ENCODE peak calls at places on chromosomes 5 and 9, in four cellular contexts. One of them, this sample, is unnamed.

GRCh38 chr9:133614056-133614455 is 4.9 kb upstream of the FAM163B start:
- DNase-seq in endodermal cell: no peak
- DNase-seq in AG04449: no peak
- DNase-seq in fibroblast of villous mesenchyme: no peak
- DNase-seq in this sample: no peak

GRCh38 chr9:121354770-121355169 is 15.3 kb downstream of the STOM start:
- DNase-seq in fibroblast of villous mesenchyme: peak; percentile 64
- DNase-seq in endodermal cell: no peak
- DNase-seq in AG04449: no peak
- DNase-seq in this sample: no peak

GRCh38 chr5:77355074-77355473 is 137.0 kb downstream of the WDR41 start:
- DNase-seq in endodermal cell: no peak
- DNase-seq in fibroblast of villous mesenchyme: no peak
- DNase-seq in AG04449: no peak
- DNase-seq in this sample: no peak

GRCh38 chr5:7714697-7715096 is 136.2 kb downstream of the CFAP90 start:
- DNase-seq in AG04449: no peak
- DNase-seq in endodermal cell: no peak
- DNase-seq in fibroblast of villous mesenchyme: no peak
- DNase-seq in this sample: no peak

GRCh38 chr5:68883441-68883840 is 210.4 kb upstream of the SLC30A5 start:
- DNase-seq in endodermal cell: peak; percentile 53
- DNase-seq in AG04449: no peak
- DNase-seq in fibroblast of villous mesenchyme: no peak
- DNase-seq in this sample: no peak

GRCh38 chr9:130994135-130994534 is 14.8 kb upstream of the LAMC3 start:
- DNase-seq in AG04449: no peak
- DNase-seq in endodermal cell: no peak
- DNase-seq in fibroblast of villous mesenchyme: no peak
- DNase-seq in this sample: no peak

GRCh38 chr5:106205916-106206571 is 1464.7 kb downstream of the EFNA5 start:
- DNase-seq in AG04449: no peak
- DNase-seq in fibroblast of villous mesenchyme: no peak
- DNase-seq in endodermal cell: no peak
- DNase-seq in this sample: no peak

GRCh38 chr9:126116351-126117157 is 210.1 kb upstream of the MVB12B start:
- DNase-seq in fibroblast of villous mesenchyme: no peak
- DNase-seq in AG04449: no peak
- DNase-seq in endodermal cell: peak; percentile 43
- DNase-seq in this sample: no peak

GRCh38 chr5:77588175-77588574 is 50.3 kb downstream of the OTP start:
- DNase-seq in fibroblast of villous mesenchyme: no peak
- DNase-seq in endodermal cell: no peak
- DNase-seq in AG04449: no peak
- DNase-seq in this sample: no peak

GRCh38 chr9:71691036-71691435 is 77.3 kb downstream of the CEMIP2 start:
- DNase-seq in endodermal cell: no peak
- DNase-seq in AG04449: no peak
- DNase-seq in fibroblast of villous mesenchyme: no peak
- DNase-seq in this sample: no peak

GRCh38 chr9:111301195-111301594 is 28.8 kb downstream of the OR2K2 start:
- DNase-seq in endodermal cell: no peak
- DNase-seq in fibroblast of villous mesenchyme: peak; percentile 84
- DNase-seq in AG04449: no peak
- DNase-seq in this sample: peak; percentile 27

GRCh38 chr5:93620487-93621339 is 37.7 kb downstream of the NR2F1 start:
- DNase-seq in AG04449: no peak
- DNase-seq in fibroblast of villous mesenchyme: peak; percentile 66
- DNase-seq in endodermal cell: peak; percentile 91
- DNase-seq in this sample: no peak

GRCh38 chr5:6443326-6443725 is 5.3 kb upstream of the UBE2QL1 start:
- DNase-seq in fibroblast of villous mesenchyme: no peak
- DNase-seq in endodermal cell: no peak
- DNase-seq in AG04449: no peak
- DNase-seq in this sample: no peak

GRCh38 chr9:131098391-131099087 is 2.2 kb downstream of the AIF1L start:
- DNase-seq in AG04449: no peak
- DNase-seq in fibroblast of villous mesenchyme: no peak
- DNase-seq in endodermal cell: no peak
- DNase-seq in this sample: no peak

GRCh38 chr9:33446507-33447403 is 638 bp downstream of the AQP3 start:
- DNase-seq in fibroblast of villous mesenchyme: peak; percentile 34
- DNase-seq in endodermal cell: peak; percentile 75
- DNase-seq in AG04449: no peak
- DNase-seq in this sample: no peak

GRCh38 chr9:33375238-33375840 is 27.0 kb downstream of the AQP7 start:
- DNase-seq in AG04449: no peak
- DNase-seq in fibroblast of villous mesenchyme: no peak
- DNase-seq in endodermal cell: peak; percentile 77
- DNase-seq in this sample: no peak

GRCh38 chr5:142888469-142889085 is 118.4 kb downstream of the ARHGAP26 start:
- DNase-seq in endodermal cell: peak; percentile 69
- DNase-seq in AG04449: no peak
- DNase-seq in fibroblast of villous mesenchyme: peak; percentile 61
- DNase-seq in this sample: no peak

GRCh38 chr9:105979359-105979758 is 285.0 kb downstream of the TMEM38B start:
- DNase-seq in fibroblast of villous mesenchyme: no peak
- DNase-seq in AG04449: no peak
- DNase-seq in endodermal cell: no peak
- DNase-seq in this sample: no peak

GRCh38 chr9:107299437-107299836 is 16.4 kb downstream of the RAD23B start:
- DNase-seq in AG04449: no peak
- DNase-seq in fibroblast of villous mesenchyme: no peak
- DNase-seq in endodermal cell: no peak
- DNase-seq in this sample: no peak

GRCh38 chr5:4862500-4862899 is 277.6 kb upstream of the ADAMTS16 start:
- DNase-seq in fibroblast of villous mesenchyme: peak; percentile 54
- DNase-seq in AG04449: peak; percentile 0
- DNase-seq in endodermal cell: no peak
- DNase-seq in this sample: peak; percentile 3

DNA sequence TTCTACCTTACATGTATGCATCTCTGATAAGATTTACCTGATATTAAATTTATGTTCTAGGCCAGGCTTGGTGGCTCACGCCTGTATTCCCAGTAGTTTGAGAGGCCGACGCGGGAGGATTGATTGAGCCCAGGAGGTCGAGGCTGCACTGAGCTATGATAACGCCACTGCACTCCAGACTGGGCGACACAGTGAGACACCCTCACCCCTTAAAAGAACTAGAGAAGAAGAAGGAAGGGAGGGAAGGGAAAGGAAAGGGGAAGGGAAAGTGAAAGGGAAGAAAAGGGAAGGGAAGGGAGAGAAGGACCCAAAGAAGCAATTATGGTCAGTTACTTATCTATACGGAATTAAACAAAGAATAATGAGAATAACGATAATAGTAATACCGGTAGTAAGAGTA is 1.2 kb upstream of the RFK start:
- DNase-seq in endodermal cell: no peak
- DNase-seq in fibroblast of villous mesenchyme: no peak
- DNase-seq in AG04449: no peak
- DNase-seq in this sample: no peak
- H3K4me3 ChIP-seq in endodermal cell: peak overlapping the region; percentile 99
- H3K4me3 ChIP-seq in fibroblast of villous mesenchyme: peak overlapping the region; percentile 83
- H3K4me3 ChIP-seq in AG04449: peak overlapping the region; percentile 9
- H3K4me3 ChIP-seq in this sample: no peak overlapping the region

GRCh38 chr5:128040927-128041326 is 42.6 kb upstream of the SLC12A2 start:
- DNase-seq in fibroblast of villous mesenchyme: no peak
- DNase-seq in endodermal cell: no peak
- DNase-seq in AG04449: no peak
- DNase-seq in this sample: no peak
- H3K4me3 ChIP-seq in fibroblast of villous mesenchyme: no peak overlapping the region
- H3K4me3 ChIP-seq in endodermal cell: no peak overlapping the region
- H3K4me3 ChIP-seq in AG04449: no peak overlapping the region
- H3K4me3 ChIP-seq in this sample: no peak overlapping the region

DNA sequence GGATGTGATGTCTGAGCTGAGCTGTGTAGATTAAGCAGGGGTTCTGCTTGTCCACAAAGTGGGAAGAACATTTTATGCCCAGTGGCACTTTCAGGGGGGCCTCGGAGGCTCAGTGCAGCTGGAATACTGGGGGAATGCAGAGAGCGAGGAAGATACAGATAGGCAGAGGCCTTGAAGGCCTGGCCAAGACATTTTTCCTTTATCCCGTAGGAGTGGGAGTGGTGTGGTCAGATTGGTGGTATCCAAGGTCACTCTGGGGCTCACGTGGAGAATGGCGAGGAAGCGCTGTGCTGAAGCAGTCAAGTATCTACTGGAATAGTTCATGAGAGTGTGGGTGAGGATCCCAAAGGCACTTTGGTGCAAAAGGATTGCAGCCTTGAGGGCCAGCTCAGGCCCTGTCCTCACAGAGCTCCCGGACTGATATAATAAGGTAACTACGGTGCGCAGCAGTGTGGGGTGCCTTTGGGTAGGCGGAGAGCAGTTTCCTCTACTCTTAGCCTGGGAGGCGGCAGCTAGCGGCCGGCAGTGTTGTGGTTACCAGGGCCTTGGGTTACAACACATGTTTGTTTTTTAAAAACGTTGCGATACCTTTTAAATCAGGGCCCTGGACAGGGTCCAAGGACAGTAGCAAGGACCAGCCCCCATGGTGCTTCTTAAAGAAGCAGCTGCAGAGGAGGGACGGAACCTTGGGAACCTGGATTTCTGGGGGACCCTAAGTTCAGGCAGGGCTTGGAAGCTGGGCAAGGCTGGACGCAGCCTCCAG is 10.8 kb upstream of the CCDC69 start:
- DNase-seq in AG04449: no peak
- DNase-seq in endodermal cell: no peak
- DNase-seq in fibroblast of villous mesenchyme: peak; percentile 93
- DNase-seq in this sample: peak; percentile 33
- H3K4me3 ChIP-seq in AG04449: no peak overlapping the region
- H3K4me3 ChIP-seq in endodermal cell: no peak overlapping the region
- H3K4me3 ChIP-seq in fibroblast of villous mesenchyme: no peak overlapping the region
- H3K4me3 ChIP-seq in this sample: no peak overlapping the region

DNA sequence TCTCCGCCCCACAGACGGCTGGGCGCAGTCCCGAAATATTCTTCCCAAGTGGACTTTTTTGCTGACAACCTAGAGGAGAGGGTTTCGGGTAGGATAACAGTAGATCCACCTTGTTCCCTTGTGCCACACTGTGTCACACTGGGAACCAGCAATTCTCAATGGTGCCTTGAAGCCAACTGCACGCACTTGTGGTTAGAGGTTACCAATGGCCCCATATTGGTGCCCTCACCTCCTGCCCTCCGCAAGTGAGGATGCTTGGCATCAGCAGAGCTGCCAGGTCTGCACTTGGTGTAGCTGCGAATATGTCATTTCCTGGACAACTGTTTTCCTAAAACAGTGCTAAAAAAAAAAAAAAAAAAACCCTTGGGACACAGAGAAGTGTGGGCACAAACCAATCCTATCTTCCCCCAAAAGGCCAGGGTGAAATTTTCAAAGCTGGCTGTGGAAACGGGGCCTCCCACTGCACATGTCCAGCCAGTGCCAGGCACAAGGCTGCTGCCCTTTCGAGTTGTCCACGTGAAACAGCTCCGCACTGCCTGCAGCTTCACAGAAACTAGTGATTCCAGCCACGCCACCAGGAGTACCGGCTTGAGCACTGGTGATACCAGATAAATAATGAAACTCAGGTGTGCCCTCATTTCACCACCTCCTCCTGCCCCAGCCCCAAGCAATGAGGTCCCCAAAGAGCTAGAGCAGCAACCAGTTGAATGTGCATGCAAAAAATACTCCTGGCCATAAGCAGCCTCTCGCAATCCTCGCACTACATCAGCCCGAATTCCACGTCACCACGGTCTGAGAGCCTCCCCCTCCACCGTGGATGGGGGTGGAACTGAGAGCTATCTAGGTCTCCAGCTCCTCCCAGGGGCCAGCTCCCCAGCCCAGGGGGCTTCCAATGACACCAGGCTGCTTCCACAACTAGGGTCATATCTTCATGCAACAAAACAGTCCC is 51.2 kb downstream of the USP20 start:
- DNase-seq in AG04449: no peak
- DNase-seq in fibroblast of villous mesenchyme: no peak
- DNase-seq in endodermal cell: peak; percentile 57
- DNase-seq in this sample: no peak
- H3K4me3 ChIP-seq in AG04449: no peak overlapping the region
- H3K4me3 ChIP-seq in fibroblast of villous mesenchyme: peak overlapping the region; percentile 25
- H3K4me3 ChIP-seq in endodermal cell: no peak overlapping the region
- H3K4me3 ChIP-seq in this sample: peak overlapping the region; percentile 2

GRCh38 chr5:31193026-31193425 is 460 bp upstream of the CDH6 start:
- DNase-seq in endodermal cell: no peak
- DNase-seq in fibroblast of villous mesenchyme: no peak
- DNase-seq in AG04449: no peak
- DNase-seq in this sample: no peak
- H3K4me3 ChIP-seq in endodermal cell: peak overlapping the region; percentile 84
- H3K4me3 ChIP-seq in fibroblast of villous mesenchyme: no peak overlapping the region
- H3K4me3 ChIP-seq in AG04449: peak overlapping the region; percentile 61
- H3K4me3 ChIP-seq in this sample: no peak overlapping the region

GRCh38 chr9:90024823-90025222 is 420.0 kb downstream of the GADD45G start:
- DNase-seq in endodermal cell: no peak
- DNase-seq in fibroblast of villous mesenchyme: no peak
- DNase-seq in AG04449: no peak
- DNase-seq in this sample: no peak
- H3K4me3 ChIP-seq in endodermal cell: no peak overlapping the region
- H3K4me3 ChIP-seq in fibroblast of villous mesenchyme: no peak overlapping the region
- H3K4me3 ChIP-seq in AG04449: no peak overlapping the region
- H3K4me3 ChIP-seq in this sample: no peak overlapping the region

GRCh38 chr9:23849379-23849778 is 23.3 kb upstream of the ELAVL2 start:
- DNase-seq in fibroblast of villous mesenchyme: no peak
- DNase-seq in AG04449: no peak
- DNase-seq in endodermal cell: peak; percentile 50
- DNase-seq in this sample: no peak
- H3K4me3 ChIP-seq in fibroblast of villous mesenchyme: no peak overlapping the region
- H3K4me3 ChIP-seq in AG04449: no peak overlapping the region
- H3K4me3 ChIP-seq in endodermal cell: peak overlapping the region; percentile 81
- H3K4me3 ChIP-seq in this sample: no peak overlapping the region

GRCh38 chr9:137162505-137163100 is 7.2 kb downstream of the LRRC26 start:
- DNase-seq in fibroblast of villous mesenchyme: no peak
- DNase-seq in endodermal cell: peak; percentile 80
- DNase-seq in AG04449: no peak
- DNase-seq in this sample: no peak
- H3K4me3 ChIP-seq in fibroblast of villous mesenchyme: peak overlapping the region; percentile 55
- H3K4me3 ChIP-seq in endodermal cell: no peak overlapping the region
- H3K4me3 ChIP-seq in AG04449: peak overlapping the region; percentile 37
- H3K4me3 ChIP-seq in this sample: peak overlapping the region; percentile 40

DNA sequence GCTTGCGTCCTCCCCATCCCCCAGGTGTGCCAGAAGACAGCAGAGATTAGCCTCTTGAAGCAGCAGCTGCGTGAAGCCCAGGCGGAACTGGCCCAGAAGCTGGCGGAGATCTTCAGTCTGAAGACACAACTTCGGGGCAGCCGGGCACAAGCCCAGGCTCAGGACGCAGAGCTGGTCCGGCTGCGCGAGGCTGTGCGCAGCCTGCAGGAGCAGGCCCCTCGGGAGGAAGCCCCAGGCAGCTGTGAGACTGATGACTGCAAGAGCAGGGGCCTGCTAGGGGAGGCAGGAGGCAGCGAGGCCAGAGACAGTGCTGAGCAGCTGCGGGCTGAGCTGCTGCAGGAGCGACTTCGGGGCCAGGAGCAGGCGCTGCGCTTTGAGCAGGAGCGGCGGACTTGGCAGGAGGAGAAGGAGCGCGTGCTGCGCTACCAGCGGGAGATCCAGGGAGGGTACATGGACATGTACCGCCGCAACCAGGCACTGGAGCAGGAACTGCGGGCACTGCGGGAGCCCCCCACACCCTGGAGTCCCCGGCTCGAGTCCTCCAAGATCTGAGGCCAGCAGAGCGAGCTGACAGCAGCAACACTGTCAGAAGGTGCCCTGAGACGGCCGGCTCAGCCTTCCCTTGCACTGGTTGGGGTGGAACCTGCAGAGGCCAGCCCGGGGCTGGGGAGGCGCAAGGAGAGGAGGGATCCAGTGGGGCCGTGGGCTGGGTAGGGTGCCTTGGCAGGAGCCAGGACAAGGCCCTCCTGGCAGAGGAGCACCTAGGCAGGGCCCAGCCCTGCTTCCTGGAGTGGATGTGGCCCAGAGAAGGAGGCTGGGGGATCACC is 8.3 kb downstream of the N4BP3 start:
- DNase-seq in endodermal cell: no peak
- DNase-seq in fibroblast of villous mesenchyme: peak; percentile 9
- DNase-seq in AG04449: no peak
- DNase-seq in this sample: no peak
- H3K4me3 ChIP-seq in endodermal cell: no peak overlapping the region
- H3K4me3 ChIP-seq in fibroblast of villous mesenchyme: peak overlapping the region; percentile 35
- H3K4me3 ChIP-seq in AG04449: peak overlapping the region; percentile 25
- H3K4me3 ChIP-seq in this sample: no peak overlapping the region